ENCODE peak calls at places on chromosomes 13 and 19, in eight cellular contexts. Q is thyroid gland, A is GM12878, F is neural progenitor cell, N is progenitor cell of endocrine pancreas, W is fibroblast of pulmonary artery, L is right lobe of liver, Y is tibial nerve. V is an unnamed sample.

GRCh38 chr13:50969691-50970090 is 60.1 kb downstream of the RNASEH2B start:
- DNase-seq in Q (no peak), A (no peak), F (peak; percentile 51), N (no peak), W (peak; percentile 6), L (no peak), Y (no peak), V (no peak)

GRCh38 chr19:14476663-14477401 is 1.7 kb upstream of the PTGER1 start:
- DNase-seq in Q (no peak), A (no peak), F (no peak), N (no peak), W (peak; percentile 79), L (no peak), Y (peak; percentile 63), V (no peak)

GRCh38 chr13:80030491-80030890 is 310.4 kb downstream of the SPRY2 start:
- DNase-seq in Q (peak; percentile 8), A (no peak), F (peak; percentile 16), N (no peak), W (peak; percentile 44), L (peak; percentile 88), Y (no peak), V (no peak)

GRCh38 chr19:55467236-55468053 is 2.9 kb upstream of the C19orf85 start:
- DNase-seq in Q (peak; percentile 61), A (no peak), F (peak; percentile 70), N (peak; percentile 68), W (peak; percentile 82), L (peak; percentile 82), Y (peak; percentile 72), V (no peak)

GRCh38 chr13:27921961-27922910 is 2.4 kb downstream of the PDX1 start:
- DNase-seq in Q (no peak), A (no peak), F (peak; percentile 34), N (no peak), W (no peak), L (no peak), Y (no peak), V (no peak)

GRCh38 chr13:103351035-103351828 is 285.0 kb upstream of the SLC10A2 start:
- DNase-seq in Q (no peak), A (no peak), F (peak; percentile 4), N (no peak), W (peak; percentile 55), L (no peak), Y (no peak), V (no peak)

GRCh38 chr19:54421169-54421516 is 5.9 kb downstream of the TTYH1 start:
- DNase-seq in Q (no peak), A (no peak), F (no peak), N (no peak), W (no peak), L (no peak), Y (no peak), V (no peak)

GRCh38 chr13:99721606-99722384 is 220.5 kb downstream of the TM9SF2 start:
- DNase-seq in Q (no peak), A (no peak), F (peak; percentile 91), N (no peak), W (no peak), L (no peak), Y (no peak), V (no peak)

GRCh38 chr19:43407416-43408005 is 7.2 kb upstream of the TEX101 start:
- DNase-seq in Q (no peak), A (no peak), F (peak; percentile 15), N (no peak), W (no peak), L (no peak), Y (no peak), V (no peak)

GRCh38 chr19:40807147-40808020 is 8.4 kb downstream of the EGLN2 start:
- DNase-seq in Q (peak; percentile 42), A (no peak), F (peak; percentile 51), N (no peak), W (no peak), L (no peak), Y (no peak), V (no peak)

GRCh38 chr13:43414111-43414510 is 372.7 kb downstream of the ENOX1 start:
- DNase-seq in Q (no peak), A (no peak), F (no peak), N (no peak), W (no peak), L (no peak), Y (no peak), V (no peak)

GRCh38 chr13:20489185-20489820 is 36.4 kb downstream of the CRYL1 start:
- DNase-seq in Q (peak; percentile 48), A (no peak), F (no peak), N (no peak), W (no peak), L (no peak), Y (peak; percentile 50), V (peak; percentile 12)

GRCh38 chr13:32737679-32738078 is 151.4 kb downstream of the PDS5B start:
- DNase-seq in Q (no peak), A (no peak), F (no peak), N (no peak), W (no peak), L (no peak), Y (no peak), V (no peak)

GRCh38 chr19:4449022-4449825 is 8.4 kb downstream of the UBXN6 start:
- DNase-seq in Q (no peak), A (no peak), F (no peak), N (no peak), W (no peak), L (peak; percentile 95), Y (no peak), V (no peak)

GRCh38 chr19:47765522-47766358 is 12.8 kb upstream of the SELENOW start:
- DNase-seq in Q (peak; percentile 63), A (no peak), F (peak; percentile 78), N (peak; percentile 66), W (peak; percentile 65), L (no peak), Y (peak; percentile 50), V (no peak)

GRCh38 chr19:1027953-1028902 is 1.8 kb downstream of the CNN2 start:
- DNase-seq in Q (peak; percentile 80), A (no peak), F (peak; percentile 94), N (peak; percentile 58), W (peak; percentile 94), L (no peak), Y (no peak), V (no peak)

GRCh38 chr13:44404261-44405139 is 30.9 kb downstream of the SERP2 start:
- DNase-seq in Q (peak; percentile 35), A (no peak), F (peak; percentile 40), N (no peak), W (no peak), L (peak; percentile 90), Y (no peak), V (no peak)

GRCh38 chr13:37769078-37769477 is 100.5 kb downstream of the TRPC4 start:
- DNase-seq in Q (no peak), A (no peak), F (no peak), N (no peak), W (peak; percentile 26), L (no peak), Y (no peak), V (no peak)
- TF ChIP-seq CTCF in Q (peak; percentile 9), A (no peak), F (peak; percentile 36), N (peak; percentile 51), W (peak; percentile 31), L (peak; percentile 21), Y (no peak), V (no peak)

GRCh38 chr19:16327501-16327900 is 2.9 kb downstream of the KLF2 start:
- DNase-seq in Q (no peak), A (no peak), F (no peak), N (no peak), W (peak; percentile 40), L (no peak), Y (no peak), V (no peak)

GRCh38 chr19:16327131-16327450 is 2.5 kb downstream of the KLF2 start:
- DNase-seq in Q (no peak), A (no peak), F (no peak), N (no peak), W (peak; percentile 47), L (peak; percentile 59), Y (no peak), V (no peak)

GRCh38 chr19:16330368-16330801 is 5.8 kb downstream of the KLF2 start:
- DNase-seq in Q (peak; percentile 49), A (no peak), F (no peak), N (no peak), W (peak; percentile 87), L (peak; percentile 64), Y (no peak), V (peak; percentile 85)

GRCh38 chr19:16327911-16328823 is 3.5 kb downstream of the KLF2 start:
- DNase-seq in Q (peak; percentile 45), A (no peak), F (no peak), N (no peak), W (peak; percentile 94), L (peak; percentile 72), Y (peak; percentile 92), V (no peak)

GRCh38 chr19:16328824-16329482 is 4.3 kb downstream of the KLF2 start:
- DNase-seq in Q (no peak), A (no peak), F (no peak), N (no peak), W (peak; percentile 76), L (no peak), Y (no peak), V (no peak)
- TF ChIP-seq CTCF in Q (no peak), A (no peak), F (no peak), N (no peak), W (peak; percentile 6), L (no peak), Y (no peak), V (peak; percentile 24)

GRCh38 chr13:49791214-49791752 is 1.2 kb downstream of the KPNA3 start:
- DNase-seq in Q (peak; percentile 19), A (peak; percentile 40), F (peak; percentile 50), N (no peak), W (peak; percentile 39), L (peak; percentile 71), Y (peak; percentile 16), V (peak; percentile 45)
- TF ChIP-seq CTCF in Q (no peak), A (peak; percentile 26), F (no peak), N (no peak), W (peak; percentile 6), L (peak; percentile 32), Y (no peak), V (peak; percentile 9)

GRCh38 chr19:18996796-18997394 is 36.4 kb downstream of the SUGP2 start:
- DNase-seq in Q (no peak), A (no peak), F (no peak), N (no peak), W (no peak), L (no peak), Y (no peak), V (no peak)

GRCh38 chr19:18992696-18993095 is 40.6 kb downstream of the SUGP2 start:
- DNase-seq in Q (no peak), A (no peak), F (no peak), N (no peak), W (no peak), L (no peak), Y (no peak), V (no peak)

GRCh38 chr19:18996351-18996750 is 37.0 kb downstream of the SUGP2 start:
- DNase-seq in Q (no peak), A (no peak), F (no peak), N (no peak), W (no peak), L (no peak), Y (no peak), V (no peak)

GRCh38 chr19:18998276-18998675 is 35.0 kb downstream of the SUGP2 start:
- DNase-seq in Q (no peak), A (no peak), F (no peak), N (no peak), W (no peak), L (no peak), Y (no peak), V (no peak)

DNA sequence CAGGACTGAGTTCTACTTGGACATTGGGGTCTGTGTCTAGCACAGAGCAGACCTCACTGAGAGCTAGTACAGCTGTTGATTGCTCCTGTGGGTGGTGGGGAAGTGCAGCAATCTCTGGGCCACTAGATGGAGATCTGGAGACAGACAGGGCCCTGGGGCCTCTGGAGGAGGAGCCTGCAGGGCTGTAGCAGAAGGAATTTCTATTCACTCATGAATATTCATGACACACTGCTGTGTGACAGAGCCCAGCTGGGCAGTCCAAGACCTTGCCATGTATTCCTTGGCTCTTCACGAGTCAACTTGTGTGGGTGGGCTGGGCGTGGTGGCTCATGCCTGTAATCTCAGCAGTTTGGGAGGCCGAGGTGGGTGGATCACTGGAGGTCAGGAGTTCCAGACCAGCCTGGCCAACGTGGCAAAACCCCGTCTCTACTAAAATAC is 37.5 kb downstream of the SUGP2 start:
- DNase-seq in Q (peak; percentile 63), A (no peak), F (peak; percentile 89), N (no peak), W (peak; percentile 91), L (no peak), Y (no peak), V (no peak)
- TF ChIP-seq CTCF in Q (peak; percentile 53), A (peak; percentile 39), F (peak; percentile 60), N (peak; percentile 41), W (peak; percentile 84), L (peak; percentile 34), Y (peak; percentile 10), V (peak; percentile 51)